ENCODE peak calls at places on chromosomes 13 and 19, in six cellular contexts. H is endodermal cell, W is B cell, R is astrocyte of the spinal cord, D is kidney epithelial cell, P is omental fat pad. L is an unnamed sample.

GRCh38 chr19:1780272-1780957 is 27.1 kb downstream of the ONECUT3 start:
- DNase-seq in H (no peak), W (no peak), R (no peak), D (no peak), P (no peak), L (no peak)

GRCh38 chr19:51799311-51799997 is 4.5 kb downstream of the FPR3 start:
- DNase-seq in H (no peak), W (no peak), R (peak; percentile 94), D (no peak), P (peak; percentile 58), L (no peak)

GRCh38 chr13:83943530-83944279 is 61.4 kb upstream of the SLITRK1 start:
- DNase-seq in H (no peak), W (no peak), R (no peak), D (no peak), P (no peak), L (no peak)

GRCh38 chr13:50626031-50626643 is 217.4 kb downstream of the DLEU7 start:
- DNase-seq in H (no peak), W (no peak), R (peak; percentile 61), D (peak; percentile 18), P (no peak), L (no peak)

GRCh38 chr13:94620286-94620896 is 18.7 kb downstream of the GPR180 start:
- DNase-seq in H (peak; percentile 77), W (no peak), R (peak; percentile 55), D (no peak), P (no peak), L (no peak)

GRCh38 chr19:8487137-8487851 is 15.1 kb downstream of the PRAM1 start:
- DNase-seq in H (no peak), W (no peak), R (no peak), D (no peak), P (no peak), L (no peak)

GRCh38 chr19:8396563-8397203 is 6.5 kb downstream of the RAB11B start:
- DNase-seq in H (peak; percentile 92), W (peak; percentile 50), R (peak; percentile 35), D (no peak), P (no peak), L (no peak)

GRCh38 chr19:47158367-47158791 is 27.7 kb downstream of the SAE1 start:
- DNase-seq in H (no peak), W (no peak), R (no peak), D (no peak), P (no peak), L (no peak)

GRCh38 chr19:40388486-40388885 is 1.5 kb downstream of the HIPK4 start:
- DNase-seq in H (no peak), W (no peak), R (no peak), D (no peak), P (no peak), L (no peak)

GRCh38 chr13:48492123-48493075 is 40.5 kb downstream of the RCBTB2 start:
- DNase-seq in H (no peak), W (peak; percentile 83), R (no peak), D (no peak), P (no peak), L (no peak)

GRCh38 chr13:28048768-28049167 is 51.6 kb downstream of the FLT3 start:
- DNase-seq in H (no peak), W (no peak), R (no peak), D (no peak), P (no peak), L (no peak)

GRCh38 chr19:9128171-9128570 is 1.4 kb upstream of the OR7G3 start:
- DNase-seq in H (no peak), W (no peak), R (peak; percentile 24), D (no peak), P (no peak), L (no peak)

GRCh38 chr13:73261739-73262216 is 203.0 kb downstream of the KLF5 start:
- DNase-seq in H (peak; percentile 73), W (no peak), R (no peak), D (no peak), P (no peak), L (no peak)

GRCh38 chr13:104017317-104017716 is 951.1 kb upstream of the SLC10A2 start:
- DNase-seq in H (no peak), W (no peak), R (no peak), D (no peak), P (no peak), L (no peak)

GRCh38 chr19:52351512-52351911 is 15.5 kb downstream of the ZNF610 start:
- DNase-seq in H (peak; percentile 85), W (no peak), R (no peak), D (no peak), P (no peak), L (no peak)

GRCh38 chr19:7188682-7189629 is 105.3 kb downstream of the INSR start:
- DNase-seq in H (no peak), W (no peak), R (no peak), D (no peak), P (no peak), L (no peak)

GRCh38 chr13:86877449-86877848 is 793.7 kb upstream of the SLITRK5 start:
- DNase-seq in H (no peak), W (no peak), R (no peak), D (no peak), P (no peak), L (no peak)

GRCh38 chr13:32804673-32805260 is 211.5 kb upstream of the KL start:
- DNase-seq in H (no peak), W (no peak), R (peak; percentile 34), D (no peak), P (no peak), L (no peak)

GRCh38 chr13:98853791-98854191 is 101.3 kb upstream of the SLC15A1 start:
- DNase-seq in H (no peak), W (no peak), R (peak; percentile 86), D (no peak), P (no peak), L (no peak)

GRCh38 chr13:113033054-113033453 is 64.0 kb downstream of the MCF2L start:
- DNase-seq in H (no peak), W (no peak), R (no peak), D (no peak), P (no peak), L (no peak)

GRCh38 chr19:29263305-29264080 is 50.5 kb upstream of the UQCRFS1 start:
- DNase-seq in H (peak; percentile 92), W (no peak), R (no peak), D (no peak), P (peak; percentile 61), L (no peak)

GRCh38 chr13:39189778-39190177 is 151.5 kb downstream of the NHLRC3 start:
- DNase-seq in H (peak; percentile 54), W (no peak), R (no peak), D (no peak), P (no peak), L (no peak)

GRCh38 chr13:108086678-108087077 is 128.7 kb downstream of the LIG4 start:
- DNase-seq in H (peak; percentile 75), W (no peak), R (peak; percentile 5), D (peak; percentile 9), P (no peak), L (no peak)

GRCh38 chr19:41226053-41226873 is 7.2 kb downstream of the AXL start:
- DNase-seq in H (peak; percentile 87), W (no peak), R (peak; percentile 82), D (no peak), P (no peak), L (no peak)

GRCh38 chr13:23512762-23513395 is 57.3 kb upstream of the TNFRSF19 start:
- DNase-seq in H (no peak), W (no peak), R (no peak), D (no peak), P (no peak), L (no peak)
- TF ChIP-seq CTCF in H (peak; percentile 61), W (peak; percentile 23), R (no peak), D (no peak), P (no peak), L (peak; percentile 82)

GRCh38 chr19:17390665-17391370 is 3.2 kb downstream of the CCDC194 start:
- DNase-seq in H (peak; percentile 98), W (peak; percentile 87), R (peak; percentile 91), D (peak; percentile 59), P (peak; percentile 82), L (peak; percentile 90)

GRCh38 chr19:17391371-17392151 is 2.4 kb downstream of the CCDC194 start:
- DNase-seq in H (peak; percentile 64), W (no peak), R (no peak), D (no peak), P (no peak), L (no peak)

GRCh38 chr19:17389288-17389687 is 4.7 kb downstream of the CCDC194 start:
- DNase-seq in H (no peak), W (no peak), R (no peak), D (no peak), P (no peak), L (no peak)

GRCh38 chr19:17393914-17394313 is at the start of gene CCDC194:
- DNase-seq in H (no peak), W (no peak), R (no peak), D (no peak), P (no peak), L (no peak)

GRCh38 chr19:17389957-17390664 is 3.9 kb downstream of the CCDC194 start:
- DNase-seq in H (peak; percentile 64), W (no peak), R (no peak), D (no peak), P (no peak), L (no peak)
- TF ChIP-seq CTCF in H (peak; percentile 54), W (no peak), R (peak; percentile 14), D (no peak), P (no peak), L (peak; percentile 12)

GRCh38 chr13:110714798-110715394 is 1.4 kb downstream of the ING1 start:
- DNase-seq in H (peak; percentile 83), W (peak; percentile 57), R (peak; percentile 47), D (no peak), P (peak; percentile 31), L (peak; percentile 44)

GRCh38 chr13:110712849-110713641 is 455 bp upstream of the ING1 start:
- DNase-seq in H (peak; percentile 100), W (peak; percentile 100), R (peak; percentile 100), D (peak; percentile 98), P (peak; percentile 90), L (peak; percentile 99)

GRCh38 chr13:110713642-110713952 is at the start of gene ING1:
- DNase-seq in H (no peak), W (no peak), R (no peak), D (no peak), P (no peak), L (no peak)

GRCh38 chr13:110715395-110716234 is 2.1 kb downstream of the ING1 start:
- DNase-seq in H (peak; percentile 98), W (peak; percentile 98), R (peak; percentile 100), D (peak; percentile 98), P (peak; percentile 93), L (peak; percentile 95)

GRCh38 chr13:110713981-110714797 is 689 bp downstream of the ING1 start:
- DNase-seq in H (peak; percentile 77), W (peak; percentile 86), R (peak; percentile 39), D (no peak), P (no peak), L (peak; percentile 67)
- TF ChIP-seq CTCF in H (peak; percentile 36), W (peak; percentile 45), R (no peak), D (no peak), P (no peak), L (no peak)

DNA sequence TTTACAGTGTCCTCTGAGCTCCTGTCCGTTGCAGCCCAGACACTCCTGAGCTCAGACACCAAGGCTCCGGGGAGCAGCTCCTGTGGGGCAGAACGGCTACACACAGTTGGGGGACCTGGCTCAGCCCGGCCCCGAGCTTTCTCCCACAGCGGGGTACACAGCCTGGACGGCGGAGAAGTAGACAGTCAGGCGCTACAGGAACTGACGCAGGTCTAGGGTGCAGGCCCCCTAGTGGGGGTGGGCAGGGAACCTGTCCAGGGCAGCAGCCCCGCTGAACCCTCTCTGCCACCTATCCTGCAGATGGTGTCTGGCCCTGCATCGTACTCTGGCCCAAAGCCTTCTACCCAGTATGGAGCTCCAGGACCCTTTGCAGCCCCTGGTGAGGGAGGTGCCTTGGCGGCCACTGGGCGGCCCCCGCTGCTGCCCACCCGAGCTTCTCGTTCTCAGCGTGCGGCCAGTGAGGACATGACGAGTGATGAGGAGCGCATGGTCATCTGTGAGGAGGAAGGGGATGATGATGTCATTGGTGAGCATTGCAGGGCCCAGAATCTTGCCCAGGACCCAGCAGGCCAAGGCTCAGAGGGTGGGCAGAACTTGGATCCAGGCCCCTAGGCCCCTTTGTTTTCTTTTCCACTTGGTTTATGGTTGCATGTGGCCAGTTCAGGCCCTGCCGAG is 12.9 kb upstream of the PRR19 start:
- DNase-seq in H (no peak), W (no peak), R (no peak), D (no peak), P (no peak), L (no peak)
- TF ChIP-seq CTCF in H (peak; percentile 22), W (no peak), R (peak; percentile 11), D (no peak), P (no peak), L (peak; percentile 19)